ENCODE peak calls at places on chromosomes 11 and 22, in five cellular contexts. M, X, A, W and E are unnamed samples.
A peak's percentile ranks its signal among the peaks of the same experiment; 100 is the strongest.

GRCh38 chr22:27443315-27443714 is 358.2 kb downstream of the MN1 start:
- DNase-seq in X (no peak), A (no peak), W (no peak), M (no peak), E (no peak)

GRCh38 chr22:37267128-37267587 is 15.2 kb upstream of the CYTH4 start:
- DNase-seq in X (peak; percentile 57), M (no peak), W (peak; percentile 75), A (no peak), E (no peak)

GRCh38 chr11:126416542-126417090 is 61.1 kb downstream of the ST3GAL4 start:
- DNase-seq in W (peak; percentile 38), A (no peak), X (peak; percentile 95), M (no peak), E (peak; percentile 84)

GRCh38 chr11:94007426-94007825 is 13.7 kb upstream of the HEPHL1 start:
- DNase-seq in W (no peak), A (no peak), M (no peak), X (no peak), E (no peak)

GRCh38 chr11:71301858-71302533 is 49.6 kb upstream of the SHANK2 start:
- DNase-seq in A (no peak), W (no peak), M (no peak), X (no peak), E (no peak)

GRCh38 chr22:28978863-28979799 is 82.5 kb downstream of the C22orf31 start:
- DNase-seq in W (no peak), M (no peak), X (no peak), A (no peak), E (no peak)

GRCh38 chr22:45149671-45150070 is 14.1 kb upstream of the NUP50 start:
- DNase-seq in X (peak; percentile 73), M (no peak), A (no peak), W (peak; percentile 70), E (peak; percentile 8)

GRCh38 chr11:44506375-44507016 is 59.0 kb upstream of the CD82 start:
- DNase-seq in W (no peak), X (peak; percentile 11), M (peak; percentile 44), A (no peak), E (no peak)

GRCh38 chr22:40363059-40363458 is 7.3 kb upstream of the SGSM3 start:
- DNase-seq in X (peak; percentile 77), A (no peak), W (peak; percentile 50), M (no peak), E (peak; percentile 61)

GRCh38 chr22:27867114-27867957 is 51.7 kb downstream of the PITPNB start:
- DNase-seq in A (no peak), M (no peak), W (peak; percentile 53), X (peak; percentile 58), E (peak; percentile 76)

GRCh38 chr11:3989251-3989650 is 105.3 kb upstream of the RRM1 start:
- DNase-seq in A (no peak), M (no peak), X (peak; percentile 65), W (no peak), E (peak; percentile 19)

GRCh38 chr11:119794141-119794665 is 65.2 kb upstream of the NECTIN1 start:
- DNase-seq in W (no peak), M (no peak), A (no peak), X (no peak), E (no peak)

DNA sequence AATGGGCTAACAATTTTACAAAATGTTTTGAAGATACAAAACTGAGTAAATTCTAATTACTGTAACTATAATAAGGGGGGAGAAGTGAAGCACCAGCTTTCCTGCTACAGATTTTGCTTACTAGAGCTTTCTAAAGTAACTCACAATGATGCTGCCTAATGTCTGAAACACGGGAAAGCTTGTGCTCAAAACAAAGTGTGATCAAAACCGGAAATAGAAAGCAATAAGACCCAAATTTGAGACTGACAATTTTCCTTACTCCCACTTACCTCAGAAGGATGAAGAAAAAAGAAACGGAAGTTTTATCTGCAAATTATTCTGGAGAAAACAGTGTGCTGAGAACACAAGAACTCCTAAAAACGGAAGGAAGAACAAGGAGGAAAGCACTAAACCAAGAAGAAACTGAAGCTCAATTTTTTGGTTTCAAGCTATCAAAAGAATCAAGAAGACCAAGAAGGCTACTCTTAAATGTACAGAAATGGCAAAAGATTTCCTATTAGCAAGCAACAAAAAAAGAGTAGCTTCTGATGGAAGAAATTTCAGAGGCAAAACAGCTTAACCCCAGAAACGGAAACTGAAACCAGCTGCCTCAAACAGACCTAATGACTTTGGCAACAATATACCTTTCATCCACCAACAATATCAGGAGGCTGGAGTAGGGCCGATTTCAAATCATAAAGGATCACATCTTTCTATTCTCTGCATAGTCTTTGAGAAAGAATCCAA is 33.4 kb downstream of the AMBRA1 start:
- DNase-seq in M (no peak), W (peak; percentile 59), X (peak; percentile 63), A (no peak), E (peak; percentile 59)
- H3K9ac ChIP-seq in M (no peak overlapping the region), W (peak overlapping the region; percentile 79), X (peak overlapping the region; percentile 74), A (peak overlapping the region; percentile 48), E (no peak overlapping the region)

GRCh38 chr11:17430616-17431015 is 42.2 kb upstream of the KCNJ11 start:
- DNase-seq in W (no peak), X (no peak), A (no peak), M (no peak), E (no peak)

GRCh38 chr11:17432041-17432440 is 43.6 kb upstream of the KCNJ11 start:
- DNase-seq in M (no peak), W (no peak), X (no peak), A (no peak), E (no peak)

GRCh38 chr11:17431139-17431538 is 42.7 kb upstream of the KCNJ11 start:
- DNase-seq in X (no peak), A (no peak), M (no peak), W (no peak), E (no peak)

GRCh38 chr11:17428930-17429329 is 40.5 kb upstream of the KCNJ11 start:
- DNase-seq in X (peak; percentile 6), A (no peak), M (no peak), W (no peak), E (no peak)

DNA sequence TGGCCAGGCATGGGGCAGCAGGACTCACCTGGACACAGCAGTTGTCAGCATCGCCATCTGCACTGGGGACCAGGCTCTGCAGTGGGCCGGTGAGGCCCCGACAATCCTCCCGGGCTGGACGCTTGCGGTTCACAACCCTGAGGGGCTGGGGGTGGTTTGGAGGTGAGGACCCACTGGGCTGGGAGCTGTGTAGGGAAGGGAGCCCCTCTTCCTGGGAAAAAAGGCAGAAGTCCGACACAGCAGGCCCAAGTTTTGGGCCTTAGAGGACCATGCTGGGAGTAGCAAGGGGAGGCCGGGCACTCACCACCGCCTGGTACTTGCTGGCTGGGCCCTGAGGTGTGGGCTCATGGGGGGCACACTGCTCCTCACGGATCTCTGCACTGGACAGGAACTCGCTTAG is 39.8 kb upstream of the KCNJ11 start:
- DNase-seq in M (no peak), W (no peak), A (no peak), X (no peak), E (no peak)
- H3K4me3 ChIP-seq in M (no peak overlapping the region), W (no peak overlapping the region), A (no peak overlapping the region), X (no peak overlapping the region), E (no peak overlapping the region)

GRCh38 chr11:12698049-12698448 is 23.8 kb downstream of the TEAD1 start:
- DNase-seq in M (no peak), W (no peak), X (no peak), A (no peak), E (no peak)
- H3K9ac ChIP-seq in M (no peak overlapping the region), W (no peak overlapping the region), X (no peak overlapping the region), A (no peak overlapping the region), E (no peak overlapping the region)

GRCh38 chr22:19359554-19360299 is 68.2 kb upstream of the CLTCL1 start:
- DNase-seq in X (no peak), A (no peak), M (no peak), W (no peak), E (no peak)
- H3K4me3 ChIP-seq in X (no peak overlapping the region), A (no peak overlapping the region), M (no peak overlapping the region), W (no peak overlapping the region), E (no peak overlapping the region)

GRCh38 chr11:64258946-64259532 is 7.7 kb downstream of the PLCB3 start:
- DNase-seq in X (no peak), M (no peak), A (no peak), W (no peak), E (no peak)

GRCh38 chr11:64260147-64260708 is 8.9 kb downstream of the PLCB3 start:
- DNase-seq in A (no peak), M (no peak), X (no peak), W (no peak), E (no peak)

GRCh38 chr11:64256300-64256699 is 5.0 kb downstream of the PLCB3 start:
- DNase-seq in W (no peak), M (no peak), A (no peak), X (no peak), E (no peak)

GRCh38 chr11:64259533-64260067 is 8.3 kb downstream of the PLCB3 start:
- DNase-seq in M (no peak), A (no peak), W (no peak), X (no peak), E (no peak)

DNA sequence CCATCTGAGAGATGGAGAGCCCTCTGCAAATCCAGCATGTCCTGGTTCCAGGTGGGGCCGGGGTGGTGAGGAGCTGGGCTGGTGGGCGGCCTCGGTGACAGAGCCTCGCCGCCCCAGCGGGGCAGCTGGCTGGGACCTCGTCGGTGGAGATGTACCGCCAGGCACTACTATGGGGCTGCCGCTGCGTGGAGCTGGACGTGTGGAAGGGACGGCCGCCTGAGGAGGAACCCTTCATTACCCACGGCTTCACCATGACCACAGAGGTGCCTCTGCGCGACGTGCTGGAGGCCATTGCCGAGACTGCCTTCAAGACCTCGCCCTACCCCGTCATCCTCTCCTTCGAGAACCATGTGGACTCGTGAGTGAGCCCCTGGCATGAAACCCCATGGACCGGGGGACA is 7.0 kb downstream of the PLCB3 start:
- DNase-seq in A (no peak), M (no peak), W (no peak), X (no peak), E (no peak)
- H3K9ac ChIP-seq in A (no peak overlapping the region), M (no peak overlapping the region), W (no peak overlapping the region), X (no peak overlapping the region), E (no peak overlapping the region)

DNA sequence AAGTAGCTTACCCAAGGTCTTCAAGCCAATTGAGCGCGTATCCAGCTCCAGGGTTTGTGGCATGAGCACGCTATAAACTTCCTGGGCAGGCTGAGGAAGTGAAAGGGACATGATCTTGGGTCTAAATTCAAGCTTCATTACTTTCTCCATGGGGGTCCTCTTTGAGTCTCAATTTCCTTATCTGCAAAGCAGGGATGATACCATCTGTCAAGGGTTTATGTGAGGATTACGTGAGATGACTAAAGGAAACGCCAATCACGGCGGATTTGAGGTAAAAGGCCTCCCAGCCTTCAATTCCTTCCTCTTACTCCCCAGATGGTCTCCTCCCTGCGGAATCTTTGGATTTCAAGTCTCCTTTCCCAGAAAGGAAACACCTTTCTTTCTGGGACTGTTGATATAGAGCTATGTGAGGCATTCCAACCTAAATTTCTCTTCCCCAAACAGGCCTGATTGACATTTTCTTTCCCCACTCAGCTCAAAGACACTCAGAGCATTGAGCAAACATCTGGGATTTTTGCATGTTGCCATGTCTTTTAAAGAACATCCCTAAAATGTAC is 474.4 kb downstream of the INSC start:
- DNase-seq in X (no peak), A (no peak), M (no peak), W (no peak), E (no peak)
- H3K4me3 ChIP-seq in X (no peak overlapping the region), A (no peak overlapping the region), M (no peak overlapping the region), W (no peak overlapping the region), E (no peak overlapping the region)